ENCODE peak calls at places on chromosomes 2 and 18, in five cellular contexts. C is PC-3, N is endothelial cell, B is MV-4-11, W is mucosa of gallbladder. M is an unnamed sample.

GRCh38 chr18:31791817-31792579 is 31.3 kb upstream of the SLC25A52 start:
- DNase-seq in N (no peak), C (no peak), W (no peak), B (peak), M (no peak)

GRCh38 chr2:202104286-202104870 is 31.3 kb downstream of the KIAA2012 start:
- DNase-seq in B (peak), W (no peak), N (peak), C (peak), M (peak)

GRCh38 chr2:241692448-241692847 is 5.8 kb upstream of the DTYMK start:
- DNase-seq in C (peak), N (no peak), B (no peak), W (no peak), M (no peak)

GRCh38 chr2:112614201-112614840 is 29.9 kb downstream of the CHCHD5 start:
- DNase-seq in B (no peak), C (no peak), N (no peak), W (no peak), M (no peak)

GRCh38 chr2:10947005-10947440 is 35.3 kb downstream of the KCNF1 start:
- DNase-seq in N (no peak), C (peak), W (peak), B (no peak), M (no peak)

GRCh38 chr2:200609027-200609614 is 23.3 kb downstream of the AOX1 start:
- DNase-seq in W (no peak), B (no peak), N (no peak), C (peak), M (no peak)

GRCh38 chr2:165617720-165618119 is 148.2 kb downstream of the CSRNP3 start:
- DNase-seq in C (no peak), W (no peak), B (no peak), N (no peak), M (no peak)

GRCh38 chr2:138829326-138829725 is 49.1 kb upstream of the NXPH2 start:
- DNase-seq in N (peak), B (peak), C (peak), W (no peak), M (peak)

GRCh38 chr18:7575465-7576026 is 8.4 kb downstream of the PTPRM start:
- DNase-seq in N (no peak), C (peak), W (no peak), B (no peak), M (no peak)

GRCh38 chr18:36186461-36187137 is 698 bp upstream of the MOCOS start:
- DNase-seq in C (peak), B (no peak), N (peak), W (no peak), M (peak)

GRCh38 chr18:55018602-55019001 is 59.3 kb upstream of the CCDC68 start:
- DNase-seq in W (no peak), N (no peak), C (peak), B (no peak), M (no peak)

GRCh38 chr2:31762085-31762484 is 181.3 kb upstream of the SRD5A2 start:
- DNase-seq in W (no peak), C (peak), N (no peak), B (no peak), M (no peak)

GRCh38 chr18:13643261-13643671 is 83.1 kb downstream of the FAM210A start:
- DNase-seq in N (no peak), W (no peak), C (no peak), B (no peak), M (no peak)

GRCh38 chr2:61905372-61906186 is at the start of gene COMMD1:
- DNase-seq in W (peak), N (peak), C (peak), B (peak), M (peak)

GRCh38 chr2:72940786-72941185 is 23.5 kb downstream of the EMX1 start:
- DNase-seq in C (no peak), W (no peak), B (no peak), N (no peak), M (no peak)

GRCh38 chr18:77811510-77811909 is 561.9 kb downstream of the GALR1 start:
- DNase-seq in N (no peak), B (no peak), C (peak), W (no peak), M (no peak)